ENCODE peak calls at places on chromosomes 1 and 21, in seven cellular contexts. J is AML-193, I is hippocampal formation, C is NCI-H1694, V is trophoblast cell, H is NCI-H2081, T is GM04504. M is an unnamed sample.

GRCh38 chr1:66757740-66758139 is 5.5 kb downstream of the DYNLT5 start:
- DNase-seq in V (no peak), I (no peak), C (no peak), T (no peak), H (no peak), J (no peak), M (no peak)

GRCh38 chr1:2528966-2529750 is 905 bp downstream of the HES5 start:
- DNase-seq in J (no peak), V (peak; percentile 73), C (no peak), I (peak; percentile 21), H (no peak), T (no peak), M (peak; percentile 50)

GRCh38 chr1:162353078-162353477 is 23.6 kb downstream of the SPATA46 start:
- DNase-seq in V (no peak), C (no peak), T (no peak), I (no peak), H (no peak), J (no peak), M (no peak)

GRCh38 chr1:48492392-48492791 is 20.4 kb upstream of the SPATA6 start:
- DNase-seq in I (no peak), T (no peak), J (no peak), V (no peak), H (peak; percentile 19), C (peak; percentile 50), M (no peak)

GRCh38 chr1:178238722-178239510 is 145.0 kb downstream of the RASAL2 start:
- DNase-seq in I (no peak), C (no peak), T (peak; percentile 95), J (no peak), H (no peak), V (peak; percentile 61), M (no peak)

GRCh38 chr1:181504294-181505115 is 21.2 kb downstream of the CACNA1E start:
- DNase-seq in H (no peak), I (no peak), T (no peak), J (peak; percentile 93), C (peak; percentile 51), V (no peak), M (peak; percentile 51)

GRCh38 chr21:27246741-27247140 is 279.9 kb upstream of the ADAMTS5 start:
- DNase-seq in T (no peak), V (no peak), J (no peak), C (no peak), H (no peak), I (no peak), M (no peak)

GRCh38 chr1:104092698-104093097 is 343.0 kb downstream of the AMY1C start:
- DNase-seq in T (no peak), H (no peak), C (no peak), V (no peak), I (no peak), J (no peak), M (no peak)

GRCh38 chr21:34892196-34892595 is 156.9 kb downstream of the RUNX1 start:
- DNase-seq in I (no peak), V (no peak), T (no peak), C (no peak), H (no peak), J (peak; percentile 46), M (no peak)

GRCh38 chr1:195878478-195878877 is 729.8 kb downstream of the KCNT2 start:
- DNase-seq in V (no peak), C (no peak), I (no peak), J (no peak), T (no peak), H (no peak), M (no peak)

GRCh38 chr1:170157820-170158219 is 12.1 kb downstream of the NTMT2 start:
- DNase-seq in V (no peak), C (no peak), H (no peak), I (no peak), J (no peak), T (no peak), M (no peak)

GRCh38 chr1:3993606-3994375 is 93.7 kb upstream of the C1orf174 start:
- DNase-seq in V (no peak), J (no peak), I (no peak), C (no peak), H (no peak), T (no peak), M (no peak)

GRCh38 chr1:206691604-206692003 is 6.9 kb downstream of the MAPKAPK2 start:
- DNase-seq in V (no peak), J (no peak), I (no peak), T (no peak), H (no peak), C (no peak), M (peak; percentile 45)

GRCh38 chr1:178870944-178871343 is at the start of gene ANGPTL1:
- DNase-seq in J (no peak), V (no peak), I (no peak), T (no peak), H (no peak), C (no peak), M (no peak)

GRCh38 chr1:10295471-10296085 is 85.2 kb downstream of the KIF1B start:
- DNase-seq in C (no peak), J (no peak), T (no peak), V (no peak), I (peak; percentile 58), H (no peak), M (peak; percentile 45)

GRCh38 chr1:74610961-74611360 is 62.6 kb downstream of the ERICH3 start:
- DNase-seq in C (no peak), V (no peak), I (no peak), T (no peak), H (no peak), J (no peak), M (no peak)

GRCh38 chr1:86416343-86416742 is 7.6 kb upstream of the CLCA2 start:
- DNase-seq in T (no peak), H (peak; percentile 72), V (no peak), I (no peak), J (no peak), C (no peak), M (no peak)

GRCh38 chr1:204225841-204226745 is 12.3 kb upstream of the GOLT1A start:
- DNase-seq in I (no peak), T (no peak), H (no peak), V (peak; percentile 91), C (no peak), J (no peak), M (no peak)

GRCh38 chr21:21973806-21974205 is 975.6 kb downstream of the NCAM2 start:
- DNase-seq in T (no peak), C (no peak), H (no peak), V (no peak), I (no peak), J (no peak), M (no peak)

GRCh38 chr1:53384796-53385195 is 56.9 kb upstream of the LRP8 start:
- DNase-seq in V (no peak), I (no peak), H (no peak), J (no peak), C (no peak), T (no peak), M (no peak)

GRCh38 chr1:43238104-43238503 is 31.7 kb upstream of the TMEM125 start:
- DNase-seq in C (peak; percentile 76), H (peak; percentile 10), V (peak; percentile 68), I (peak; percentile 78), J (peak; percentile 56), T (peak; percentile 32), M (peak; percentile 84)

GRCh38 chr21:40846566-40847411 is at the start of gene DSCAM:
- DNase-seq in T (no peak), C (peak; percentile 27), J (no peak), V (no peak), H (peak; percentile 48), I (peak; percentile 31), M (peak; percentile 14)

GRCh38 chr1:5887436-5888290 is 104.6 kb downstream of the NPHP4 start:
- DNase-seq in H (no peak), V (no peak), J (no peak), I (no peak), T (no peak), C (no peak), M (no peak)

GRCh38 chr1:207414606-207415108 is 39.5 kb upstream of the CR2 start:
- DNase-seq in C (no peak), H (no peak), T (no peak), I (no peak), V (no peak), J (peak; percentile 78), M (no peak)

GRCh38 chr1:243842978-243843490 is 7.0 kb downstream of the AKT3 start:
- DNase-seq in I (no peak), J (peak; percentile 42), V (peak; percentile 7), C (no peak), T (peak; percentile 52), H (no peak), M (no peak)

GRCh38 chr1:206887701-206888100 is 9.5 kb upstream of the IL24 start:
- DNase-seq in T (no peak), J (no peak), C (no peak), I (no peak), H (no peak), V (no peak), M (no peak)

GRCh38 chr1:70919924-70920323 is 127.7 kb downstream of the PTGER3 start:
- DNase-seq in V (no peak), I (no peak), C (no peak), J (no peak), T (no peak), H (no peak), M (no peak)